ENCODE peak calls at places on chromosomes 16 and 17, in seven cellular contexts. T is stimulated activated CD4-positive, alpha-beta T cell treated with anti-CD3 and anti-CD28 coated beads, Interleukin-4, amount 100 ng/mL, for 24 hours; Q is uterus; W is activated T-cell treated with anti-CD3 and anti-CD28 coated beads, Interleukin-2, amount 50 U/mL, for 72 hours; J is AG20443; P is RCC 7860; N is anterior cingulate cortex. U is an unnamed sample.

GRCh38 chr16:48409839-48410610 is 24.8 kb upstream of the SIAH1 start:
- DNase-seq in T (no peak), Q (no peak), W (no peak), J (peak), P (peak), N (no peak), U (no peak)

GRCh38 chr16:66175580-66175979 is 190.9 kb upstream of the CDH5 start:
- DNase-seq in T (no peak), Q (no peak), W (no peak), J (no peak), P (no peak), N (no peak), U (no peak)

GRCh38 chr17:633641-634091 is 81.0 kb downstream of the VPS53 start:
- DNase-seq in T (no peak), Q (peak), W (no peak), J (peak), P (no peak), N (no peak), U (no peak)

GRCh38 chr16:20348365-20349185 is 3.9 kb downstream of the UMOD start:
- DNase-seq in T (no peak), Q (no peak), W (peak), J (no peak), P (no peak), N (no peak), U (no peak)

GRCh38 chr17:73646409-73647305 is 2.4 kb upstream of the SDK2 start:
- DNase-seq in T (no peak), Q (no peak), W (peak), J (no peak), P (no peak), N (no peak), U (peak)

GRCh38 chr17:43713494-43714162 is 45.0 kb downstream of the SOST start:
- DNase-seq in T (no peak), Q (no peak), W (peak), J (peak), P (no peak), N (peak), U (no peak)

GRCh38 chr16:64051826-64052225 is 1070.0 kb downstream of the CDH11 start:
- DNase-seq in T (no peak), Q (no peak), W (no peak), J (peak), P (peak), N (no peak), U (no peak)

GRCh38 chr17:46738544-46738943 is 79.9 kb downstream of the WNT3 start:
- DNase-seq in T (no peak), Q (no peak), W (no peak), J (no peak), P (no peak), N (no peak), U (no peak)

GRCh38 chr16:68384293-68385255 is 63.7 kb downstream of the SMPD3 start:
- DNase-seq in T (no peak), Q (no peak), W (no peak), J (no peak), P (no peak), N (no peak), U (no peak)

GRCh38 chr16:85027349-85027967 is at the start of gene KIAA0513:
- DNase-seq in T (peak), Q (peak), W (peak), J (peak), P (peak), N (peak), U (peak)

GRCh38 chr16:19859603-19860002 is 25.0 kb downstream of the GPRC5B start:
- DNase-seq in T (no peak), Q (no peak), W (no peak), J (no peak), P (no peak), N (no peak), U (no peak)

GRCh38 chr17:6648181-6648580 is 3.2 kb downstream of the MED31 start:
- DNase-seq in T (no peak), Q (no peak), W (no peak), J (no peak), P (peak), N (no peak), U (no peak)

GRCh38 chr16:31455601-31456314 is 3.5 kb upstream of the ARMC5 start:
- DNase-seq in T (peak), Q (no peak), W (peak), J (no peak), P (no peak), N (no peak), U (no peak)

GRCh38 chr17:56793947-56794346 is 39.8 kb downstream of the C17orf67 start:
- DNase-seq in T (no peak), Q (no peak), W (no peak), J (no peak), P (no peak), N (no peak), U (no peak)

GRCh38 chr17:6660765-6661463 is 9.4 kb downstream of the C17orf100 start:
- DNase-seq in T (no peak), Q (no peak), W (peak), J (no peak), P (no peak), N (no peak), U (no peak)

GRCh38 chr17:48307222-48307621 is 122.8 kb downstream of the SKAP1 start:
- DNase-seq in T (no peak), Q (no peak), W (no peak), J (no peak), P (no peak), N (no peak), U (no peak)

GRCh38 chr16:31427441-31428276 is 501 bp downstream of the COX6A2 start:
- DNase-seq in T (peak), Q (peak), W (peak), J (peak), P (no peak), N (peak), U (no peak)

GRCh38 chr16:78443780-78444422 is 344.4 kb downstream of the WWOX start:
- DNase-seq in T (no peak), Q (no peak), W (no peak), J (no peak), P (no peak), N (no peak), U (no peak)

GRCh38 chr17:40485851-40486512 is 15.4 kb downstream of the TNS4 start:
- DNase-seq in T (peak), Q (peak), W (peak), J (peak), P (peak), N (no peak), U (no peak)

GRCh38 chr17:62134397-62134796 is 69.3 kb upstream of the MED13 start:
- DNase-seq in T (no peak), Q (no peak), W (no peak), J (no peak), P (no peak), N (no peak), U (no peak)

GRCh38 chr17:34980681-34981537 is 597 bp downstream of the LIG3 start:
- DNase-seq in T (peak), Q (peak), W (peak), J (peak), P (peak), N (peak), U (peak)

GRCh38 chr17:81136366-81136765 is 28.9 kb upstream of the PVALEF start:
- DNase-seq in T (no peak), Q (no peak), W (no peak), J (no peak), P (no peak), N (no peak), U (no peak)

GRCh38 chr16:50259334-50260205 is 6.8 kb upstream of the ADCY7 start:
- DNase-seq in T (no peak), Q (no peak), W (no peak), J (peak), P (no peak), N (no peak), U (peak)

GRCh38 chr16:72094266-72094610 is 591 bp downstream of the DHX38 start:
- DNase-seq in T (peak), Q (no peak), W (peak), J (no peak), P (no peak), N (no peak), U (no peak)

GRCh38 chr16:83356266-83356665 is 451.5 kb upstream of the HSBP1 start:
- DNase-seq in T (peak), Q (peak), W (peak), J (peak), P (peak), N (no peak), U (no peak)

GRCh38 chr17:42183741-42184711 is 1.2 kb downstream of the HCRT start:
- DNase-seq in T (peak), Q (peak), W (peak), J (peak), P (peak), N (peak), U (peak)

GRCh38 chr17:61196302-61196704 is 203.3 kb upstream of the TBX2 start:
- DNase-seq in T (no peak), Q (no peak), W (no peak), J (no peak), P (no peak), N (no peak), U (no peak)

GRCh38 chr16:30760577-30761426 is 1.1 kb downstream of the CFAP119 start:
- DNase-seq in T (no peak), Q (no peak), W (no peak), J (peak), P (no peak), N (no peak), U (no peak)

GRCh38 chr17:62807812-62808575 is at the start of gene MARCHF10:
- DNase-seq in T (peak), Q (no peak), W (peak), J (peak), P (no peak), N (no peak), U (no peak)

GRCh38 chr17:57785032-57785431 is 39.9 kb upstream of the CCDC182 start:
- DNase-seq in T (no peak), Q (no peak), W (no peak), J (no peak), P (no peak), N (no peak), U (no peak)

GRCh38 chr16:81616321-81617020 is 162.6 kb upstream of the PLCG2 start:
- DNase-seq in T (peak), Q (peak), W (peak), J (peak), P (peak), N (peak), U (no peak)

GRCh38 chr17:36921131-36921851 is 16.0 kb upstream of the LHX1 start:
- DNase-seq in T (peak), Q (no peak), W (peak), J (no peak), P (peak), N (no peak), U (no peak)

GRCh38 chr16:30185683-30186421 is 2.5 kb downstream of the CORO1A start:
- DNase-seq in T (peak), Q (peak), W (peak), J (no peak), P (no peak), N (peak), U (no peak)

GRCh38 chr17:82257473-82257872 is 16.0 kb downstream of the CSNK1D start:
- DNase-seq in T (peak), Q (no peak), W (peak), J (peak), P (no peak), N (peak), U (no peak)

GRCh38 chr16:68539704-68540370 is 746 bp downstream of the ZFP90 start:
- DNase-seq in T (peak), Q (no peak), W (no peak), J (no peak), P (no peak), N (no peak), U (no peak)

GRCh38 chr16:86396318-86396882 is 113.9 kb upstream of the FOXF1 start:
- DNase-seq in T (no peak), Q (peak), W (no peak), J (peak), P (no peak), N (no peak), U (no peak)

GRCh38 chr17:30160419-30161172 is 44.0 kb downstream of the NSRP1 start:
- DNase-seq in T (no peak), Q (no peak), W (no peak), J (no peak), P (no peak), N (no peak), U (no peak)